ENCODE peak calls at places on chromosomes 16 and 17, in eight cellular contexts. X is hippocampal formation, I is fibroblast of lung, V is T follicular helper cell, Q is GDM1, R is astrocyte of the spinal cord, W is GM12865, O is sigmoid colon. M is an unnamed sample.

GRCh38 chr17:356671-357434 is 4.2 kb upstream of the RPH3AL start:
- DNase-seq in X (no peak), I (no peak), V (no peak), Q (no peak), R (no peak), W (no peak), O (no peak), M (peak; percentile 47)

GRCh38 chr16:56800355-56800754 is 64.7 kb upstream of the SLC12A3 start:
- DNase-seq in X (no peak), I (peak; percentile 29), V (no peak), Q (no peak), R (peak; percentile 13), W (no peak), O (no peak), M (no peak)

GRCh38 chr16:64718481-64718880 is 403.4 kb downstream of the CDH11 start:
- DNase-seq in X (no peak), I (no peak), V (no peak), Q (no peak), R (no peak), W (no peak), O (no peak), M (no peak)

GRCh38 chr17:1455291-1455747 is 713 bp downstream of the CRK start:
- DNase-seq in X (no peak), I (peak; percentile 67), V (peak; percentile 7), Q (no peak), R (peak; percentile 67), W (peak; percentile 70), O (peak; percentile 89), M (peak; percentile 94)

GRCh38 chr17:77320046-77320445 is 179.3 kb downstream of the SEC14L1 start:
- DNase-seq in X (no peak), I (peak; percentile 42), V (no peak), Q (no peak), R (peak; percentile 57), W (no peak), O (peak; percentile 84), M (peak; percentile 74)

GRCh38 chr17:81479175-81479574 is 33.4 kb downstream of the ACTG1 start:
- DNase-seq in X (no peak), I (no peak), V (no peak), Q (no peak), R (no peak), W (no peak), O (no peak), M (no peak)

GRCh38 chr17:77480509-77481215 is 339.9 kb downstream of the SEC14L1 start:
- DNase-seq in X (no peak), I (no peak), V (no peak), Q (no peak), R (no peak), W (no peak), O (no peak), M (no peak)

GRCh38 chr17:47324224-47325020 is 667 bp downstream of the EFCAB13 start:
- DNase-seq in X (peak; percentile 26), I (peak; percentile 62), V (peak; percentile 37), Q (peak; percentile 77), R (peak; percentile 50), W (peak; percentile 93), O (peak; percentile 81), M (peak; percentile 84)

GRCh38 chr16:55035037-55035436 is 104.4 kb downstream of the IRX5 start:
- DNase-seq in X (no peak), I (no peak), V (no peak), Q (no peak), R (no peak), W (peak; percentile 34), O (no peak), M (peak; percentile 30)

M was measured in spleen.